ENCODE peak calls at places on chromosomes 5 and 9, in seven cellular contexts. N is A549, J is mammary epithelial cell, Y is cardiac muscle cell, P is substantia nigra, D is omental fat pad, V is GM03348. M is an unnamed sample.

GRCh38 chr9:130995399-130995941 is 13.5 kb upstream of the LAMC3 start:
- DNase-seq in Y (no peak), P (peak; percentile 7), V (peak; percentile 48), J (no peak), N (peak; percentile 63), D (no peak), M (no peak)

GRCh38 chr5:97534166-97534565 is 351.1 kb upstream of the RIOK2 start:
- DNase-seq in N (peak; percentile 56), D (no peak), Y (peak; percentile 52), P (no peak), J (peak; percentile 85), V (peak; percentile 80), M (no peak)

GRCh38 chr5:108749130-108749861 is 1.6 kb downstream of the FER start:
- DNase-seq in P (no peak), V (peak; percentile 90), N (peak; percentile 45), Y (peak; percentile 89), D (no peak), J (peak; percentile 41), M (no peak)

GRCh38 chr9:18437315-18438200 is 36.4 kb upstream of the ADAMTSL1 start:
- DNase-seq in Y (peak; percentile 45), D (no peak), J (no peak), V (peak; percentile 19), N (no peak), P (peak; percentile 15), M (peak; percentile 18)

GRCh38 chr5:156824800-156825199 is 25.3 kb upstream of the PPP1R2B start:
- DNase-seq in Y (peak; percentile 50), V (peak; percentile 73), P (no peak), D (no peak), N (peak; percentile 75), J (no peak), M (no peak)

GRCh38 chr5:94471496-94471895 is 146.9 kb downstream of the KIAA0825 start:
- DNase-seq in J (no peak), Y (no peak), V (peak; percentile 19), P (no peak), D (no peak), N (no peak), M (no peak)

GRCh38 chr5:114065942-114066341 is 295.9 kb upstream of the KCNN2 start:
- DNase-seq in N (no peak), V (no peak), Y (no peak), D (no peak), J (no peak), P (no peak), M (no peak)

GRCh38 chr9:79154806-79155205 is 417.0 kb upstream of the TLE4 start:
- DNase-seq in N (no peak), V (peak; percentile 25), P (no peak), Y (no peak), D (no peak), J (no peak), M (no peak)

GRCh38 chr5:90135979-90136378 is 273.6 kb downstream of the CETN3 start:
- DNase-seq in V (no peak), D (no peak), Y (no peak), N (peak; percentile 16), J (no peak), P (no peak), M (no peak)

GRCh38 chr5:55742778-55743177 is 4.9 kb downstream of the DDX4 start:
- DNase-seq in J (no peak), P (no peak), V (no peak), N (peak; percentile 26), Y (no peak), D (no peak), M (no peak)

GRCh38 chr5:151581841-151582583 is 9.1 kb downstream of the FAT2 start:
- DNase-seq in Y (no peak), J (peak; percentile 88), P (no peak), N (no peak), V (no peak), D (no peak), M (no peak)

GRCh38 chr9:115063058-115063850 is 54.7 kb downstream of the TNC start:
- DNase-seq in P (no peak), D (no peak), J (peak; percentile 74), N (no peak), Y (no peak), V (peak; percentile 81), M (no peak)

GRCh38 chr9:12798066-12798770 is 23.4 kb downstream of the LURAP1L start:
- DNase-seq in N (no peak), Y (no peak), V (no peak), J (peak; percentile 84), D (no peak), P (no peak), M (no peak)

GRCh38 chr9:85487872-85488271 is 253.9 kb downstream of the AGTPBP1 start:
- DNase-seq in Y (no peak), J (peak; percentile 43), V (no peak), D (no peak), N (no peak), P (no peak), M (no peak)

GRCh38 chr5:31983851-31984250 is 190.3 kb downstream of the GOLPH3 start:
- DNase-seq in J (no peak), Y (peak; percentile 54), P (no peak), V (peak; percentile 68), D (no peak), N (no peak), M (no peak)

GRCh38 chr9:76321185-76321828 is 72.9 kb downstream of the RFK start:
- DNase-seq in N (peak; percentile 64), J (no peak), P (no peak), D (no peak), V (peak; percentile 40), Y (no peak), M (no peak)

GRCh38 chr5:40676643-40677333 is 2.9 kb upstream of the PTGER4 start:
- DNase-seq in D (no peak), N (no peak), Y (no peak), J (peak; percentile 43), V (peak; percentile 79), P (no peak), M (no peak)

GRCh38 chr9:90526386-90526785 is 116.2 kb downstream of the DIRAS2 start:
- DNase-seq in J (no peak), Y (peak; percentile 8), N (no peak), D (no peak), P (no peak), V (no peak), M (no peak)

GRCh38 chr9:38067892-38068615 is 973 bp downstream of the SHB start:
- DNase-seq in Y (peak; percentile 45), D (no peak), N (no peak), V (peak; percentile 45), J (no peak), P (no peak), M (no peak)